ENCODE peak calls at places on chromosomes 5 and 9, in five cellular contexts. One of them, this sample, is unnamed.

GRCh38 chr9:70479880-70480291 is 65.4 kb upstream of the KLF9 start:
- DNase-seq in right cardiac atrium: peak; percentile 74
- DNase-seq in K562: no peak
- DNase-seq in ELR: peak; percentile 37
- DNase-seq in left cardiac atrium: peak; percentile 46
- DNase-seq in this sample: no peak

GRCh38 chr5:135476615-135477493 is 24.7 kb upstream of the TIFAB start:
- DNase-seq in right cardiac atrium: no peak
- DNase-seq in K562: peak; percentile 51
- DNase-seq in ELR: no peak
- DNase-seq in left cardiac atrium: no peak
- DNase-seq in this sample: no peak

GRCh38 chr5:96254980-96255681 is 177.9 kb downstream of the PCSK1 start:
- DNase-seq in right cardiac atrium: no peak
- DNase-seq in K562: no peak
- DNase-seq in ELR: peak; percentile 88
- DNase-seq in left cardiac atrium: no peak
- DNase-seq in this sample: peak; percentile 57

GRCh38 chr5:159971038-159971437 is 37.9 kb upstream of the TTC1 start:
- DNase-seq in right cardiac atrium: no peak
- DNase-seq in K562: no peak
- DNase-seq in ELR: peak; percentile 75
- DNase-seq in left cardiac atrium: no peak
- DNase-seq in this sample: no peak

GRCh38 chr5:138629383-138629782 is 54.2 kb upstream of the HSPA9 start:
- DNase-seq in right cardiac atrium: no peak
- DNase-seq in K562: no peak
- DNase-seq in ELR: no peak
- DNase-seq in left cardiac atrium: no peak
- DNase-seq in this sample: no peak

GRCh38 chr5:126079266-126079665 is 343.9 kb upstream of the GRAMD2B start:
- DNase-seq in right cardiac atrium: no peak
- DNase-seq in K562: no peak
- DNase-seq in ELR: no peak
- DNase-seq in left cardiac atrium: no peak
- DNase-seq in this sample: no peak

GRCh38 chr9:92147854-92148184 is 32.6 kb upstream of the SPTLC1 start:
- DNase-seq in right cardiac atrium: no peak
- DNase-seq in K562: no peak
- DNase-seq in ELR: no peak
- DNase-seq in left cardiac atrium: no peak
- DNase-seq in this sample: no peak

GRCh38 chr9:121297414-121297813 is 29.5 kb downstream of the GSN start:
- DNase-seq in right cardiac atrium: no peak
- DNase-seq in K562: no peak
- DNase-seq in ELR: no peak
- DNase-seq in left cardiac atrium: no peak
- DNase-seq in this sample: no peak

GRCh38 chr9:92590386-92590785 is 54.6 kb upstream of the ECM2 start:
- DNase-seq in right cardiac atrium: peak; percentile 91
- DNase-seq in K562: no peak
- DNase-seq in ELR: no peak
- DNase-seq in left cardiac atrium: peak; percentile 82
- DNase-seq in this sample: peak; percentile 58

GRCh38 chr5:125376059-125376641 is 629.7 kb upstream of the ZNF608 start:
- DNase-seq in right cardiac atrium: peak; percentile 26
- DNase-seq in K562: no peak
- DNase-seq in ELR: no peak
- DNase-seq in left cardiac atrium: no peak
- DNase-seq in this sample: no peak

GRCh38 chr9:127116946-127117345 is 5.5 kb downstream of the ANGPTL2 start:
- DNase-seq in right cardiac atrium: no peak
- DNase-seq in K562: no peak
- DNase-seq in ELR: no peak
- DNase-seq in left cardiac atrium: no peak
- DNase-seq in this sample: no peak

GRCh38 chr5:144487761-144488160 is 317.1 kb downstream of the KCTD16 start:
- DNase-seq in right cardiac atrium: no peak
- DNase-seq in K562: no peak
- DNase-seq in ELR: no peak
- DNase-seq in left cardiac atrium: no peak
- DNase-seq in this sample: no peak

GRCh38 chr5:102802704-102803458 is 47.8 kb downstream of the PAM start:
- DNase-seq in right cardiac atrium: no peak
- DNase-seq in K562: no peak
- DNase-seq in ELR: no peak
- DNase-seq in left cardiac atrium: no peak
- DNase-seq in this sample: no peak

GRCh38 chr9:557601-558201 is 283.8 kb upstream of the DMRT1 start:
- DNase-seq in right cardiac atrium: no peak
- DNase-seq in K562: no peak
- DNase-seq in ELR: no peak
- DNase-seq in left cardiac atrium: no peak
- DNase-seq in this sample: no peak

GRCh38 chr9:35835216-35835604 is 6.2 kb downstream of the TMEM8B start:
- DNase-seq in right cardiac atrium: no peak
- DNase-seq in K562: peak; percentile 31
- DNase-seq in ELR: no peak
- DNase-seq in left cardiac atrium: no peak
- DNase-seq in this sample: no peak

GRCh38 chr9:85321561-85321960 is 420.2 kb downstream of the AGTPBP1 start:
- DNase-seq in right cardiac atrium: no peak
- DNase-seq in K562: no peak
- DNase-seq in ELR: peak; percentile 3
- DNase-seq in left cardiac atrium: no peak
- DNase-seq in this sample: no peak

GRCh38 chr5:4208537-4208936 is 612.9 kb downstream of the IRX1 start:
- DNase-seq in right cardiac atrium: no peak
- DNase-seq in K562: no peak
- DNase-seq in ELR: no peak
- DNase-seq in left cardiac atrium: no peak
- DNase-seq in this sample: no peak

GRCh38 chr9:106970219-106970975 is 107.4 kb downstream of the ZNF462 start:
- DNase-seq in right cardiac atrium: no peak
- DNase-seq in K562: no peak
- DNase-seq in ELR: no peak
- DNase-seq in left cardiac atrium: no peak
- DNase-seq in this sample: no peak

GRCh38 chr9:34382054-34382453 is 5.4 kb upstream of the MYORG start:
- DNase-seq in right cardiac atrium: no peak
- DNase-seq in K562: no peak
- DNase-seq in ELR: no peak
- DNase-seq in left cardiac atrium: no peak
- DNase-seq in this sample: no peak